ENCODE peak calls at places on chromosomes 5 and 9, in seven cellular contexts. Y is dorsolateral prefrontal cortex, Q is A549, H is IMR-90, D is substantia nigra, W is K562, S is cardiac muscle cell. N is an unnamed sample.

GRCh38 chr9:80188579-80188978 is 616.8 kb downstream of the TLE4 start:
- DNase-seq in Q (no peak), D (no peak), Y (no peak), W (no peak), H (no peak), S (no peak), N (no peak)

GRCh38 chr5:40681351-40682311 is 1.9 kb downstream of the PTGER4 start:
- DNase-seq in D (no peak), W (no peak), H (no peak), Q (no peak), Y (no peak), S (no peak), N (no peak)

GRCh38 chr9:101054657-101055056 is 26.1 kb downstream of the PLPPR1 start:
- DNase-seq in Y (no peak), W (no peak), Q (no peak), H (no peak), S (no peak), D (no peak), N (no peak)

GRCh38 chr5:63439537-63439936 is 522.7 kb downstream of the HTR1A start:
- DNase-seq in D (no peak), W (no peak), Y (no peak), H (no peak), Q (no peak), S (no peak), N (no peak)

GRCh38 chr9:121910491-121911040 is 182.5 kb downstream of the TTLL11 start:
- DNase-seq in Q (no peak), W (no peak), Y (no peak), S (no peak), D (no peak), H (no peak), N (no peak)

GRCh38 chr5:151153300-151153699 is 4.3 kb downstream of the ANXA6 start:
- DNase-seq in S (no peak), D (no peak), H (no peak), Q (no peak), Y (no peak), W (no peak), N (no peak)

GRCh38 chr9:89887286-89887685 is 282.5 kb downstream of the GADD45G start:
- DNase-seq in D (no peak), W (no peak), Y (no peak), H (no peak), Q (no peak), S (no peak), N (peak; percentile 56)

GRCh38 chr5:66987949-66988838 is 208.4 kb downstream of the CD180 start:
- DNase-seq in Q (peak; percentile 40), W (peak; percentile 55), D (no peak), S (peak; percentile 53), Y (no peak), H (peak; percentile 26), N (no peak)

GRCh38 chr5:160399402-160400353 is at the start of gene FAM200C:
- DNase-seq in Q (peak; percentile 94), S (peak; percentile 96), D (peak; percentile 90), W (peak; percentile 99), H (peak; percentile 94), Y (peak; percentile 85), N (peak; percentile 90)

GRCh38 chr5:142324377-142324870 is 397 bp downstream of the SPRY4 start:
- DNase-seq in S (no peak), Q (no peak), W (peak; percentile 56), H (no peak), D (no peak), Y (no peak), N (peak; percentile 55)

GRCh38 chr9:13942695-13943094 is 371.2 kb downstream of the NFIB start:
- DNase-seq in S (peak; percentile 93), Q (peak; percentile 36), W (no peak), H (peak; percentile 98), D (no peak), Y (no peak), N (no peak)

GRCh38 chr5:144183254-144183889 is 12.7 kb downstream of the KCTD16 start:
- DNase-seq in Q (peak; percentile 54), D (no peak), S (peak; percentile 54), H (peak; percentile 85), W (peak; percentile 20), Y (no peak), N (no peak)

GRCh38 chr9:133347515-133347984 is 381 bp downstream of the MED22 start:
- DNase-seq in H (no peak), W (peak; percentile 82), S (no peak), Y (no peak), Q (peak; percentile 45), D (no peak), N (peak; percentile 32)

GRCh38 chr5:178786859-178787499 is 56.5 kb upstream of the ZNF354A start:
- DNase-seq in S (peak; percentile 30), H (peak; percentile 58), D (no peak), W (no peak), Q (peak; percentile 86), Y (no peak), N (no peak)

GRCh38 chr5:137470111-137470920 is 28.8 kb downstream of the SPOCK1 start:
- DNase-seq in Y (no peak), W (no peak), D (no peak), H (peak; percentile 94), S (peak; percentile 87), Q (peak; percentile 85), N (no peak)

GRCh38 chr5:66513130-66513529 is 83.1 kb upstream of the MAST4 start:
- DNase-seq in S (no peak), H (no peak), D (no peak), Q (no peak), Y (no peak), W (no peak), N (no peak)

GRCh38 chr9:4678679-4679267 is 596 bp upstream of the CDC37L1 start:
- DNase-seq in W (no peak), D (no peak), Y (no peak), Q (peak; percentile 44), S (peak; percentile 52), H (peak; percentile 19), N (no peak)

GRCh38 chr9:89905628-89906338 is 301.0 kb downstream of the GADD45G start:
- DNase-seq in H (no peak), Y (no peak), Q (no peak), W (no peak), D (no peak), S (no peak), N (no peak)

GRCh38 chr5:31637851-31638250 is 1.1 kb upstream of the PDZD2 start:
- DNase-seq in Y (no peak), S (no peak), Q (no peak), W (no peak), D (no peak), H (no peak), N (no peak)

GRCh38 chr9:93036887-93037475 is 21.5 kb upstream of the SUSD3 start:
- DNase-seq in H (no peak), D (no peak), Y (no peak), Q (no peak), S (no peak), W (no peak), N (no peak)
- H3K27ac ChIP-seq in H (no peak overlapping the region), D (no peak overlapping the region), Y (no peak overlapping the region), Q (no peak overlapping the region), S (no peak overlapping the region), W (no peak overlapping the region), N (no peak overlapping the region)

GRCh38 chr5:124264499-124264898 is 481.9 kb downstream of the ZNF608 start:
- DNase-seq in D (no peak), W (no peak), Y (no peak), Q (no peak), H (peak; percentile 16), S (no peak), N (no peak)

GRCh38 chr5:124263172-124263571 is 483.3 kb downstream of the ZNF608 start:
- DNase-seq in H (no peak), Q (no peak), D (no peak), W (no peak), Y (no peak), S (no peak), N (no peak)

GRCh38 chr5:124263680-124264491 is 482.6 kb downstream of the ZNF608 start:
- DNase-seq in Y (no peak), Q (no peak), H (no peak), D (no peak), W (no peak), S (peak; percentile 56), N (peak; percentile 12)

GRCh38 chr5:124261133-124261532 is 485.3 kb downstream of the ZNF608 start:
- DNase-seq in Y (no peak), Q (no peak), D (no peak), W (no peak), H (no peak), S (no peak), N (no peak)

GRCh38 chr5:124262443-124262842 is 484.0 kb downstream of the ZNF608 start:
- DNase-seq in W (no peak), D (no peak), S (peak; percentile 37), H (no peak), Y (no peak), Q (no peak), N (no peak)
- H3K27ac ChIP-seq in W (no peak overlapping the region), D (peak overlapping the region; percentile 93), S (no peak overlapping the region), H (no peak overlapping the region), Y (peak overlapping the region; percentile 96), Q (no peak overlapping the region), N (no peak overlapping the region)

GRCh38 chr9:70177121-70177520 is 81.7 kb upstream of the SMC5 start:
- DNase-seq in Q (no peak), S (peak; percentile 23), Y (no peak), D (no peak), H (peak; percentile 39), W (no peak), N (no peak)
- H3K27ac ChIP-seq in Q (no peak overlapping the region), S (no peak overlapping the region), Y (peak overlapping the region; percentile 27), D (peak overlapping the region; percentile 46), H (no peak overlapping the region), W (no peak overlapping the region), N (no peak overlapping the region)

DNA sequence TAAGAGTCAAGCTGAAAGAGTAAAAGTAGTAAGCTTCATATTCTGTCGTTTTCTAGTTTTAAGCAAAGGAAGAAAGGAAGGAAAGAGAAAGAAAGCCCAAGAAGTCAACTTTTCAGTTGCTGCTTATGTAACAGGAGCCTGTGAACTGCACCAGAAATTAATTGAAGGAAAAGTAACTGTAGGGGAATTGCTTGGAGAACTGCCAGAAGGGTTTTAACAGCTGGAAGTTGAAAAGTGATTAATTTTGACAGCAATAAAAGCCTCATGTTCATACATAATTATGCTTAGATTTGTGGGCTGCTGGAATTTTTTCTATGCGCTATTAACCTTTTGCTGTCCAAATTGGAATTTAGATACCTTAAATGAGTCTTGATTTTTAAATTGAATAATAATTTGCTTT is 255.7 kb downstream of the ENC1 start:
- DNase-seq in S (no peak), D (no peak), W (no peak), H (no peak), Q (no peak), Y (no peak), N (no peak)
- H3K27ac ChIP-seq in S (no peak overlapping the region), D (no peak overlapping the region), W (no peak overlapping the region), H (no peak overlapping the region), Q (no peak overlapping the region), Y (no peak overlapping the region), N (no peak overlapping the region)